ENCODE peak calls at places on chromosomes 2 and 18, in four cellular contexts. One of them, this sample, is unnamed. For H3K27me3, the result is how much of the 10 kb centered on the place peaks cover.

GRCh38 chr2:122451040-122451439 is 695.6 kb downstream of the TSN start:
- DNase-seq in GM12878: no peak
- DNase-seq in hepatocyte: peak
- DNase-seq in tibial artery: no peak
- DNase-seq in this sample: no peak

GRCh38 chr2:231611273-231612198 is 18.9 kb downstream of the TEX44 start:
- DNase-seq in GM12878: no peak
- DNase-seq in hepatocyte: peak
- DNase-seq in tibial artery: peak
- DNase-seq in this sample: peak

GRCh38 chr2:1736997-1737480 is 7.3 kb downstream of the PXDN start:
- DNase-seq in GM12878: no peak
- DNase-seq in hepatocyte: no peak
- DNase-seq in tibial artery: no peak
- DNase-seq in this sample: peak

GRCh38 chr2:172578860-172579512 is 23.1 kb downstream of the PDK1 start:
- DNase-seq in GM12878: no peak
- DNase-seq in hepatocyte: no peak
- DNase-seq in tibial artery: no peak
- DNase-seq in this sample: no peak

GRCh38 chr18:58954986-58955385 is 90.3 kb downstream of the ZNF532 start:
- DNase-seq in GM12878: no peak
- DNase-seq in hepatocyte: no peak
- DNase-seq in tibial artery: no peak
- DNase-seq in this sample: no peak

GRCh38 chr2:85890522-85891176 is 1.9 kb upstream of the ST3GAL5 start:
- DNase-seq in GM12878: no peak
- DNase-seq in hepatocyte: no peak
- DNase-seq in tibial artery: no peak
- DNase-seq in this sample: no peak

GRCh38 chr2:127675335-127676261 is at the start of gene LIMS2:
- DNase-seq in GM12878: no peak
- DNase-seq in hepatocyte: peak
- DNase-seq in tibial artery: peak
- DNase-seq in this sample: no peak

GRCh38 chr2:74690571-74690970 is 36.5 kb downstream of the SEMA4F start:
- DNase-seq in GM12878: peak
- DNase-seq in hepatocyte: peak
- DNase-seq in tibial artery: no peak
- DNase-seq in this sample: peak

GRCh38 chr2:98308068-98308467 is 38.2 kb upstream of the CNGA3 start:
- DNase-seq in GM12878: no peak
- DNase-seq in hepatocyte: no peak
- DNase-seq in tibial artery: no peak
- DNase-seq in this sample: peak

DNA sequence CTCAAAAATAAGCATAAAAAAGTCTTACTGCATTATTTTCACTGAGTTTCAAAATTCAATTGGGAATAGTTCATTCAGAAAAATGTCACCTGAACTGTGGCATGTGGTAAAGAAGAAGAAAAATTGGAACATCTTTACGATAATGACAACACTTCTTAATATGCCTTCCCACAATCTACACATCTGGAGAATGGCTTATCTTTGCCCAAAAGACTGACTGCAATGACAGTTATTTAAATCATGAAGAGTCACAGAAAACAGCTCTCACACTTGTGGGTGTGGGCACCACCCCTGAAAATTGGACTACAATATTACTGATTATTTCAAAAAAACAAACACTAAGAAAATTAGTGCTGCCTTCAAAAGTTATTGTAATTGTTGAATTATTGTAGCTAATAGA is 152.3 kb downstream of the USP34 start:
- DNase-seq in GM12878: no peak
- DNase-seq in hepatocyte: no peak
- DNase-seq in tibial artery: no peak
- DNase-seq in this sample: no peak
- H3K27me3 ChIP-seq in GM12878: under half
- H3K27me3 ChIP-seq in hepatocyte: under half
- H3K27me3 ChIP-seq in tibial artery: under half
- H3K27me3 ChIP-seq in this sample: under half

GRCh38 chr2:20651731-20652099 is 817 bp upstream of the HS1BP3 start:
- DNase-seq in GM12878: no peak
- DNase-seq in hepatocyte: no peak
- DNase-seq in tibial artery: no peak
- DNase-seq in this sample: no peak

GRCh38 chr2:20649586-20650375 is 1.1 kb downstream of the HS1BP3 start:
- DNase-seq in GM12878: no peak
- DNase-seq in hepatocyte: no peak
- DNase-seq in tibial artery: no peak
- DNase-seq in this sample: no peak

GRCh38 chr2:20648831-20649230 is 2.1 kb downstream of the HS1BP3 start:
- DNase-seq in GM12878: no peak
- DNase-seq in hepatocyte: no peak
- DNase-seq in tibial artery: no peak
- DNase-seq in this sample: no peak

GRCh38 chr2:20650880-20651730 is at the start of gene HS1BP3:
- DNase-seq in GM12878: peak
- DNase-seq in hepatocyte: peak
- DNase-seq in tibial artery: peak
- DNase-seq in this sample: peak

GRCh38 chr2:20650412-20650879 is 452 bp downstream of the HS1BP3 start:
- DNase-seq in GM12878: no peak
- DNase-seq in hepatocyte: peak
- DNase-seq in tibial artery: no peak
- DNase-seq in this sample: peak
- TF ChIP-seq CTCF in GM12878: no peak
- TF ChIP-seq CTCF in hepatocyte: no peak
- TF ChIP-seq CTCF in tibial artery: no peak
- TF ChIP-seq CTCF in this sample: no peak

DNA sequence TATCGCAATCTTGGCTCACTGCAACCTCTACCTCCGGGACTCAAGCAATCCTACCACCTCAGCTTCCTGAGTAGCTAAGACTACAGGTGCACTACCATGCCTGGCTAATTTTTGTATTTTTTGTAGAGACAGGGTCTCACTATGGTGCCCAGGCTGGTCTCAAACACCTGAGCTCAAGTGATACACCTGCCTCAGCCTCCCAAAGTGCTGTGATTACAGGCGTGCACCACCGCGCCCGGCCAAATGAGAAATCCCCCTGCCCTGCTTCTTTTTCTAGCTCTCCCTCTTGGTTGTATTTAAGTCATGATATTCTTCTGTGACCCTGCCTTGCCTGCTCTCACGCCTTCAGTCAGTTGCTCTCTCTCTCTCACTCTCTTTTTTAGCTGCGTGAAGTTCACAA is 157.0 kb upstream of the SH3BP4 start:
- DNase-seq in GM12878: no peak
- DNase-seq in hepatocyte: no peak
- DNase-seq in tibial artery: no peak
- DNase-seq in this sample: no peak
- H3K27ac ChIP-seq in GM12878: no peak
- H3K27ac ChIP-seq in hepatocyte: no peak
- H3K27ac ChIP-seq in tibial artery: no peak
- H3K27ac ChIP-seq in this sample: no peak

DNA sequence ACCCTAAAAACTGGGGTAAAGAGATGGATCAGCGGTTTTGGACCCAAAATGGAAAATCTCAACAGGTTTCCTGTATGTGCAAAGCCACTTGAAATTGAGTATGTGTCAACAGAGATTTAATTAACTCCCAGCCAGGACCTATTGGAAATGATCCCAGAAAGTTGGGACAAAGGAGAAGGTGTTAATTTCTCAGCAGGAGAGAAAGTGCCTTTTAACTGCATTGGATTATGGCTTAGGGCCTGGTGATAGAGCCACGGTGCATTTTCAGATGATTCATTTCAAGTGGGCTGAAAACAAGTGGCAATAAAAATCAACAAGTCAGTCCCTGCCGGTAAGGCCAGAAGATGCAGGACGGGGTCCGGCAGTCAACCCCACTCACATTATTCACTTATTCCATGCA is 80.2 kb upstream of the BCL11A start:
- DNase-seq in GM12878: no peak
- DNase-seq in hepatocyte: no peak
- DNase-seq in tibial artery: no peak
- DNase-seq in this sample: no peak
- H3K27me3 ChIP-seq in GM12878: under half
- H3K27me3 ChIP-seq in hepatocyte: under half
- H3K27me3 ChIP-seq in tibial artery: under half
- H3K27me3 ChIP-seq in this sample: under half

GRCh38 chr2:27501042-27501441 is 4.4 kb downstream of the GCKR start:
- DNase-seq in GM12878: no peak
- DNase-seq in hepatocyte: no peak
- DNase-seq in tibial artery: no peak
- DNase-seq in this sample: no peak
- TF ChIP-seq CTCF in GM12878: no peak
- TF ChIP-seq CTCF in hepatocyte: no peak
- TF ChIP-seq CTCF in tibial artery: no peak
- TF ChIP-seq CTCF in this sample: no peak

DNA sequence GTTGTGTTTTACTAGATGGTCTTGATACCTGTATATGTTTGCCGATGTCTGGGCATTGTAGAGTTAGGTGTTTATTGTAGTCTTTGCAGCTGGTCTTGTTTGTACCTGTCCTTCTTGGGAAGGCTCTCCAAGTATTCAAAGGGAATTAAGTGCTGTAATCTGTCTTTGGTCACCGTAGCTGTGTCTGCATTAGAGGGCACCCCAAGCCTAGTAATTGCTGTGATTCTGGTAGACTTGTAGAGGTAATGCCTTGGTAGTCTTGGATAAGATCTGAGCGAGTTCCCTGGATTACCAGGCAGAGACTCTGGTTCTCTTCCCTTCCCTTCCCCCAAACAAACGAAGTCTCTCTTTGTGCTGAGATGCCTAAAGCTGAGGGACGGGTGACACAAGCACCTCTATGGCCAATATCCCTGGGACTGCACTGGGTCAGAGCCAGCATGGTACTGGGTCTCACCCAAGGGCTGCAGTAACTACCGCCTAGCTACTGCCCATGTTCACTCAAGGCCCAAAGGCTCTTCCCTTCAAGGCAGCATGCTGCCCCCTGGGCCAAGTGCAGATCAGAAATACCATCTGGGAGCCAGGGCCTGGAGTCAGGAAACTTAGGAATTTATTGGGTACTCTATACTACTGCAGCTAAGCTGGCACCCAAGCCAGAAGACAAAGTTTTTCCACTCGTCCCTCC is 27.1 kb downstream of the STPG4 start:
- DNase-seq in GM12878: no peak
- DNase-seq in hepatocyte: no peak
- DNase-seq in tibial artery: no peak
- DNase-seq in this sample: no peak
- H3K27ac ChIP-seq in GM12878: no peak
- H3K27ac ChIP-seq in hepatocyte: no peak
- H3K27ac ChIP-seq in tibial artery: no peak
- H3K27ac ChIP-seq in this sample: no peak

GRCh38 chr18:76566987-76567386 is 71.9 kb upstream of the ZNF516 start:
- DNase-seq in GM12878: no peak
- DNase-seq in hepatocyte: no peak
- DNase-seq in tibial artery: no peak
- DNase-seq in this sample: no peak
- H3K27me3 ChIP-seq in GM12878: under half
- H3K27me3 ChIP-seq in hepatocyte: under half
- H3K27me3 ChIP-seq in tibial artery: under half
- H3K27me3 ChIP-seq in this sample: under half

DNA sequence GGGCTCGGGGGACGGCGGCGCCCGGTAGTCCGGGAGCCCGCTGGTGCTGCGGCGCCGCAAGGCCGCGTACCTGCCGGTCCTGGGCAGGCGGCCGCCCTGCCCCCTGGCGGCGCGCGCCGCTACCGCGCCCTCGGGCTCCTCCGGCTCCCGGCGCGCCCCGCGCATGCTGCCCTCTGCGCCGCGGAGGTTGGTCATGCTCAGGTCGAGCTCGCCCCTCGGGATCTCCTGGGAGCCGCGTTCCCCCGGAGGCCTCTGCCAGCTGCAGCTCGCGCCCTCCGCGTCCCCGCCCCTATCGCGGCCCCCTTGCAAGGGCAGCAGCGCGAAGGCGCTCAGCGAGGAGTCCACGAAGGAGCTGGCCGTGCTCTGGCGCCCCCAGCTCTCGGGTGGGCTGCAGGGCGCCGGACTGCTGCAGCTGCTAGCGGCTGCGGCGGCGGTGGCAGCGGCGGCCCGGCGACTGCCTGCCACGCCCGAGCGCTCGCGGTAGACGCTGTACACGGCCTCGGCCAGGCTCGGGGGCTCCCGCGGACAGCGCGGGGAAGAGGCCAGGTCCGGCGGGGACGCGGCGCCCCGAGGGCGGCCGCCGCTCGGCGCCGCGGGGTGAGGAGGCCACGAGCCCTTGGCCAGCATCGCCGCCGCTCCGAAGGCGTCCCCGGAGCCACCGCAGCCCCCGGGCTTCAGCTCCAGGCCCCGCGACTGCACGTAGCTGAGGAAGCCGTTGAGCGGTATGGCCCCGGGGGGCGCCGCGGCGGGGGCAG is 4.5 kb downstream of the TMEM200C start:
- DNase-seq in GM12878: no peak
- DNase-seq in hepatocyte: peak
- DNase-seq in tibial artery: no peak
- DNase-seq in this sample: peak
- TF ChIP-seq CTCF in GM12878: peak
- TF ChIP-seq CTCF in hepatocyte: peak
- TF ChIP-seq CTCF in tibial artery: peak
- TF ChIP-seq CTCF in this sample: no peak

DNA sequence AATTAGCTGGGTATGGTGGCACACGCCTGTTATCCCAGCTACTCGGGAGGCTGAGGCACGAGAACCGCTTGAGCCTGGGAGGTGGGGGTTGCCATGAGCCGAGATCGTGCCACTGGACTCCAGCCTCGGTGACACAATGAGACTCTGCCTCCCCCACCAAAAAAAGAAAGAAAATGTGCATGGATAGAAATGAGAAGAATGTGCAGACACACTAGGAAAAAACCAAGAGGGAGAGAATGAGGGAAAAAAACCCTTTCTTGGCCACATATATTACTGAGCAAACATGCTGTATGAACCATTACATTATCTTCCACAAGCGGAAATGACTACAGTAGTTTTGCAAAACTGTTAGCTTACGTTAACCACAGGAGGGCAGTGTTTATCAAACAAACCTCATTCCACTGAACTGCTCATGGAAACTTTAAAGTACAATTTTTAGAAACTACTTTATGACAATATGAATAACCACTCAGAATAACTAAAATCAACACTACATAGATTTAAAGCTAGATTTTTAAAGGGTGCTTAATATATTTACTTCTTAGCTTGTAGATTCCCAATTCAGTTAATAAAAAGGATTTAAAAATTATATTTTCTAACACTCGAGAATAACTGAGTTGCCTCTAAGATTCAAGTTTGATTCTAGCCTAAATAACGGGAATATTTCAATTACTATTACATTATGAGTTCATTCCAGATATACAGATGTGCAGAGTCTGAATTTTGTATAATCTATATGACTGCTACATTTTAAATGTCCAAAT is 26.4 kb downstream of the ASXL2 start:
- DNase-seq in GM12878: peak
- DNase-seq in hepatocyte: peak
- DNase-seq in tibial artery: no peak
- DNase-seq in this sample: peak
- H3K27ac ChIP-seq in GM12878: no peak
- H3K27ac ChIP-seq in hepatocyte: peak
- H3K27ac ChIP-seq in tibial artery: no peak
- H3K27ac ChIP-seq in this sample: no peak

This sample was measured in colonic mucosa.